ENCODE peak calls at places on chromosomes 6 and 20, in four cellular contexts. D, M, T and G are unnamed samples.

GRCh38 chr20:25739615-25740320 is 43.1 kb upstream of the ZNF337 start:
- DNase-seq in D (peak; percentile 5), M (no peak), T (no peak), G (no peak)

GRCh38 chr6:78398292-78398691 is 469.1 kb upstream of the IRAK1BP1 start:
- DNase-seq in M (no peak), D (no peak), T (no peak), G (no peak)

GRCh38 chr6:88361298-88361697 is 195.2 kb upstream of the CNR1 start:
- DNase-seq in T (no peak), M (no peak), D (no peak), G (no peak)

GRCh38 chr6:145147559-145147958 is 587.8 kb downstream of the EPM2A start:
- DNase-seq in M (no peak), D (peak; percentile 78), T (no peak), G (no peak)

GRCh38 chr20:48656661-48657211 is 171.1 kb downstream of the PREX1 start:
- DNase-seq in D (no peak), T (no peak), M (peak; percentile 37), G (no peak)

GRCh38 chr6:30238178-30238795 is 25.1 kb upstream of the TRIM26 start:
- DNase-seq in M (no peak), D (peak; percentile 31), T (peak; percentile 37), G (no peak)

GRCh38 chr20:34091637-34092200 is 20.3 kb downstream of the EIF2S2 start:
- DNase-seq in T (no peak), M (no peak), D (no peak), G (no peak)

GRCh38 chr20:7010584-7010983 is 243.1 kb downstream of the BMP2 start:
- DNase-seq in D (no peak), T (no peak), M (no peak), G (no peak)

GRCh38 chr6:89475634-89476033 is 42.7 kb downstream of the ANKRD6 start:
- DNase-seq in M (no peak), D (no peak), T (no peak), G (no peak)

GRCh38 chr6:85390775-85391174 is 59.1 kb upstream of the NT5E start:
- DNase-seq in M (no peak), D (peak; percentile 68), T (no peak), G (no peak)

GRCh38 chr20:10733122-10733521 is 59.3 kb upstream of the JAG1 start:
- DNase-seq in M (no peak), D (peak; percentile 40), T (no peak), G (no peak)

GRCh38 chr20:59159091-59159821 is 4.4 kb upstream of the ZNF831 start:
- DNase-seq in M (no peak), T (no peak), D (no peak), G (no peak)

GRCh38 chr6:11190625-11191245 is 41.7 kb downstream of the NEDD9 start:
- DNase-seq in T (no peak), M (no peak), D (no peak), G (no peak)

GRCh38 chr20:1320902-1321653 is 7.9 kb downstream of the SDCBP2 start:
- DNase-seq in T (no peak), D (no peak), M (no peak), G (no peak)
- TF ChIP-seq CTCF in T (no peak), D (no peak), M (no peak), G (no peak)

DNA sequence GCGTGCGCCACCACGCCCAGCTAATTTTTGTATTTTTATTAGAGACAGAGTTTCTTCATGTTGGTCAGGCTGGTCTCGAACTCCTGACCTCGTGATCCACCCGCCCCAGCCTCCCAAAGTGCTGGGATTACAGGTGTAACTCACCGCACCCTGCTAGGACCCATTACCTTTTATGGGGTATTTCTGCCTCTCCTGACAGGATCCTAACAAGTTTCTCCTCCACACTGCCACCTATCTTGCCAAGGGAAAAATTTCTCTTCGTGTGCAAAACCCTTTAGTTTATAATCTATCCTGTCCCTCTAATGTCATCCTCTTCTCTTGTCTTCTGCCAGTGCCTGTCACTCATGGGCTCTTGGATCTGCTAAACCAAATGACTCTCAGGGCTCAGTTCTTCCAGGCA is 1.9 kb downstream of the STMND1 start:
- DNase-seq in T (no peak), D (no peak), M (no peak), G (no peak)
- TF ChIP-seq CTCF in T (no peak), D (peak; percentile 22), M (peak; percentile 28), G (peak; percentile 13)

GRCh38 chr6:17506962-17507361 is 93.1 kb upstream of the FAM8A1 start:
- DNase-seq in T (no peak), M (no peak), D (no peak), G (no peak)

GRCh38 chr6:17506531-17506930 is 93.6 kb upstream of the FAM8A1 start:
- DNase-seq in T (no peak), D (no peak), M (no peak), G (no peak)

GRCh38 chr6:17505767-17506280 is 94.3 kb upstream of the FAM8A1 start:
- DNase-seq in T (no peak), M (no peak), D (peak; percentile 67), G (no peak)

GRCh38 chr6:17504005-17504404 is 96.1 kb upstream of the FAM8A1 start:
- DNase-seq in M (no peak), D (no peak), T (no peak), G (no peak)

DNA sequence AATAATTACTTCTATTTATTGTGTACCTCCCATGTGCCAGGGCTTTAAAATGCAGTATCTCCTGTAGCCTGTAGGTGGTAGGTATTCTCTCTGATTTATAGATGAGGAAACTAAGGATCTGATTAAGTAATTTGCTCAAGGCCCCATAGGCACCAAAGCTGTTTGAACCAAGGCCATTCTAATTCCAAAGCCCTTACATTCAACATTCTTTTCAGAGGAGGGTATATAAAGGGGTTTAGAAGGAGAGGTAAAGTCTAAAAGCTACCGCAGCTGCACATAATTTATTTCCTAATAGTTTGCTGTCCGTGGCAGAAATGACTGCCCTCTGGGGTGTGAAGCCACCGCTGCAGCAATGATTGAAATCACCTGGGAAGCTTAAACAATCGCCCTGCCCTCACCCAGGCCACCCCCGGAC is 95.0 kb upstream of the FAM8A1 start:
- DNase-seq in T (no peak), D (peak; percentile 34), M (no peak), G (no peak)
- TF ChIP-seq CTCF in T (peak; percentile 27), D (peak; percentile 41), M (peak; percentile 56), G (no peak)

DNA sequence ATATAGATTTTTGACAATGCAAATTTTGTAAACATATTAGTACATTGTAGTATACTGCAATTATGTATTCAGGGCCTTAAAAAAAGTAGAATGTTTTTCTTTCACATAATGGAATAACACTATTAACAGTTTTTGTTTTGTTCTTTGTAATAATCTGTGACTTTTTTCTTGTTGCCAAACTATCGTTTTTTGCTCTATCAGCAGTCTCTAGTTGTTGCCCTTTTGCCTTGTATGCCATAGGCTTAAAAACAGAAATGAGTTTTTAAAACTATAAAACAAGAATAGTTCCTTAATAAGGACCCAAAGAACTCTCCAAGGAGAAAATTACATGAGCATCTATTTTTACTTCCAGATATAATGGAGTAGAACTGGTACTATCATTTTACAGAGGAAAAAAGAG is 29.5 kb downstream of the REPS1 start:
- DNase-seq in T (no peak), D (no peak), M (no peak), G (no peak)
- TF ChIP-seq CTCF in T (no peak), D (no peak), M (no peak), G (no peak)

DNA sequence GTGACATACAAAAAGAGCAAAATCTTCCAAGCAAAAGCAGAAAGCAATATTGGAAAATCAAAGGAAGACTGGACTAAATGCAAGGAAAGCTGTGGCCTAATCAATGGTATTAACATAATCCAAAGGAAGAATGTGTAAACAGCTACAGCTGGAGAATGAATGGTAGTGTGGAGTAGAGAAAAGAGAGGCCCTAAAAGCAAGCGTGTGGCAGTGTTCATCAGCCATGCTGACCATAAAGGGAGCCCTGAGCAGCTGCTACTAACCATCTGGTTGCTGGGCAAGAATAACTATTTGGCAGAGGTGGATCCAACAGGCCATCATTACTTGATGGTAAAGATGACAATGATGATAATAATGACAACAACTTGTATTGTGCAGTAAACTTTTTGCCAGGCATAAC is 148.5 kb upstream of the BEND6 start:
- DNase-seq in M (no peak), T (no peak), D (no peak), G (no peak)
- TF ChIP-seq CTCF in M (no peak), T (no peak), D (no peak), G (no peak)

GRCh38 chr20:64052326-64052722 is 2.9 kb upstream of the SOX18 start:
- DNase-seq in D (no peak), T (no peak), M (no peak), G (no peak)

GRCh38 chr20:64055893-64056638 is 6.6 kb upstream of the SOX18 start:
- DNase-seq in T (no peak), M (no peak), D (peak; percentile 19), G (peak; percentile 63)

GRCh38 chr20:64052987-64053840 is 3.8 kb upstream of the SOX18 start:
- DNase-seq in M (no peak), T (no peak), D (no peak), G (no peak)

GRCh38 chr20:64055396-64055892 is 6.0 kb upstream of the SOX18 start:
- DNase-seq in T (no peak), D (no peak), M (no peak), G (no peak)

DNA sequence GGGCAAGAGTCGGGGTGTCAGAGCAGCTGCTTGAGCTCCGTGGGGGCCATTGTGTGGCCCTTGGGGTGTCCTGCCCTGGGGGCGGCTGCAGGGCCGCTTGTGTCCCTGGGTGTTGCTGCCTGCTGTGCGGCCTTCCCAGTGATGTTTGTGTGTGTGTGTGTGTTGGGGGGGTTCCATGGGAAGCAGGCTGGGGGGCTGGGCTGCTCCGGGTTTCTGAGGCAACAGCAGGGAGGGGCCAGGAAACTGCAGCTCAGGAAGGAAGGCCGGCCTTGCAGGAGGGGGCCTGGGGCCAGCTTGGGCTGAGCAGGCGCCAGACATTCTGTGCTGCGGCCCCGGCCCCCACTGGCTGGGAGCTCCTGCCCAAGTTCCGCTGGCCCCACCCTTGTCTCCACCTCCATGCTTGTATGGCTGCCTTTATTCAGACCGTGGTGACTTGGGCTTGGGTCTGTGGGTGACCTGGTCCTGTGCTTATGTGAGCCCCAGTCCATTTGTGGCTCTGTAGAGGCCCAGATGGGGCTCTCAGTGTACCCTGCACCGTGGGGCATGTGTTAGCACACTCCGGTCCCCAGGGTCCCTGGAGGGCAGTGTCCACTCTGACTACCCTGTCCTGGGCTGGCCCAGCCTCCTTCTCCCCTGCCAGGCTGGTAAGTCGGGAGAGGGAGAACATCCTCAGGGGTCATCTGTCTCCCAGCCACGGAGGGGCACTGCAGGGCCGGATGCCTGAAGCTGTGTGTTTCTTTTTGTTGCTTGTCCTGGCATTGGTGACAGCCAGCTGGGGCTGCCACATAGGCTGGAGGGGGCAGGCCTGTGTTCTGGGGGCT is 4.6 kb upstream of the SOX18 start:
- DNase-seq in T (no peak), M (no peak), D (no peak), G (peak; percentile 64)
- TF ChIP-seq CTCF in T (no peak), M (no peak), D (peak; percentile 32), G (peak; percentile 33)